ENCODE peak calls at places on chromosome 18, in eight cellular contexts. M is IMR-90; A is CD8-positive, alpha-beta memory T cell; Z is dorsolateral prefrontal cortex; S is A549; T is GM23338; G is ovary; U is neuronal stem cell. C is an unnamed sample.

GRCh38 chr18:46071894-46072867 is at the start of gene PSTPIP2:
- DNase-seq in M (peak), A (peak), Z (peak), S (no peak), T (peak), G (peak), U (peak), C (no peak)

GRCh38 chr18:13809521-13810252 is 14.3 kb upstream of the MC5R start:
- DNase-seq in M (no peak), A (no peak), Z (no peak), S (no peak), T (peak), G (no peak), U (no peak), C (no peak)

GRCh38 chr18:55878224-55878623 is 290.2 kb upstream of the TCF4 start:
- DNase-seq in M (peak), A (no peak), Z (no peak), S (no peak), T (no peak), G (no peak), U (no peak), C (no peak)

GRCh38 chr18:77763530-77763929 is 513.9 kb downstream of the GALR1 start:
- DNase-seq in M (no peak), A (no peak), Z (no peak), S (no peak), T (no peak), G (no peak), U (no peak), C (no peak)

GRCh38 chr18:28009589-28009988 is 167.3 kb downstream of the CDH2 start:
- DNase-seq in M (no peak), A (no peak), Z (no peak), S (no peak), T (no peak), G (no peak), U (no peak), C (no peak)

GRCh38 chr18:7172611-7173010 is 55.0 kb upstream of the LAMA1 start:
- DNase-seq in M (no peak), A (no peak), Z (no peak), S (no peak), T (no peak), G (no peak), U (no peak), C (peak)

GRCh38 chr18:76913583-76913982 is 91.2 kb downstream of the ZNF236 start:
- DNase-seq in M (no peak), A (no peak), Z (no peak), S (no peak), T (no peak), G (no peak), U (no peak), C (no peak)

GRCh38 chr18:6406075-6406909 is 8.4 kb downstream of the L3MBTL4 start:
- DNase-seq in M (peak), A (no peak), Z (no peak), S (no peak), T (peak), G (peak), U (no peak), C (no peak)

GRCh38 chr18:38923136-38923535 is 1357.5 kb upstream of the CELF4 start:
- DNase-seq in M (no peak), A (no peak), Z (no peak), S (no peak), T (peak), G (no peak), U (no peak), C (no peak)

GRCh38 chr18:2515908-2516625 is 55.2 kb downstream of the METTL4 start:
- DNase-seq in M (peak), A (no peak), Z (no peak), S (peak), T (no peak), G (no peak), U (no peak), C (peak)

GRCh38 chr18:60936101-60936500 is 397.1 kb upstream of the CDH20 start:
- DNase-seq in M (no peak), A (no peak), Z (no peak), S (no peak), T (no peak), G (no peak), U (no peak), C (no peak)

GRCh38 chr18:48023334-48024008 is 93.0 kb upstream of the SMAD2 start:
- DNase-seq in M (peak), A (no peak), Z (no peak), S (peak), T (peak), G (peak), U (peak), C (peak)

GRCh38 chr18:76754381-76754780 is 68.0 kb upstream of the ZNF236 start:
- DNase-seq in M (no peak), A (no peak), Z (no peak), S (no peak), T (no peak), G (no peak), U (no peak), C (no peak)

GRCh38 chr18:13315000-13315399 is 96.4 kb downstream of the LDLRAD4 start:
- DNase-seq in M (no peak), A (no peak), Z (no peak), S (no peak), T (no peak), G (no peak), U (no peak), C (no peak)

GRCh38 chr18:45059695-45060094 is 379.0 kb downstream of the SETBP1 start:
- DNase-seq in M (peak), A (no peak), Z (no peak), S (peak), T (no peak), G (no peak), U (no peak), C (peak)

GRCh38 chr18:48996901-48997463 is 46.2 kb upstream of the SMAD7 start:
- DNase-seq in M (peak), A (peak), Z (no peak), S (peak), T (no peak), G (no peak), U (no peak), C (peak)

GRCh38 chr18:37484893-37485834 is 80.4 kb downstream of the CELF4 start:
- DNase-seq in M (peak), A (no peak), Z (no peak), S (peak), T (peak), G (peak), U (peak), C (no peak)

GRCh38 chr18:55236150-55236931 is 277.1 kb upstream of the CCDC68 start:
- DNase-seq in M (peak), A (no peak), Z (no peak), S (no peak), T (no peak), G (no peak), U (no peak), C (no peak)

GRCh38 chr18:13427354-13427753 is 208.8 kb downstream of the LDLRAD4 start:
- DNase-seq in M (no peak), A (no peak), Z (peak), S (no peak), T (no peak), G (no peak), U (no peak), C (no peak)

GRCh38 chr18:9804517-9805104 is 81.2 kb upstream of the TXNDC2 start:
- DNase-seq in M (no peak), A (no peak), Z (no peak), S (no peak), T (no peak), G (no peak), U (no peak), C (no peak)

GRCh38 chr18:3061581-3062416 is 48.9 kb upstream of the LPIN2 start:
- DNase-seq in M (peak), A (peak), Z (no peak), S (no peak), T (no peak), G (no peak), U (no peak), C (no peak)

GRCh38 chr18:34773961-34774754 is 64.1 kb downstream of the DTNA start:
- DNase-seq in M (peak), A (no peak), Z (peak), S (no peak), T (no peak), G (peak), U (no peak), C (peak)

GRCh38 chr18:41537666-41538065 is 417.4 kb upstream of the PIK3C3 start:
- DNase-seq in M (no peak), A (no peak), Z (no peak), S (no peak), T (no peak), G (no peak), U (no peak), C (no peak)

GRCh38 chr18:61635901-61636528 is 256.8 kb downstream of the RNF152 start:
- DNase-seq in M (peak), A (no peak), Z (peak), S (no peak), T (peak), G (peak), U (peak), C (no peak)

GRCh38 chr18:54742654-54743053 is 85.6 kb upstream of the RAB27B start:
- DNase-seq in M (peak), A (no peak), Z (peak), S (no peak), T (no peak), G (peak), U (no peak), C (no peak)

GRCh38 chr18:7370375-7370774 is 139.5 kb downstream of the LRRC30 start:
- DNase-seq in M (no peak), A (no peak), Z (no peak), S (no peak), T (no peak), G (no peak), U (no peak), C (no peak)

GRCh38 chr18:3529597-3529996 is 79.6 kb downstream of the TGIF1 start:
- DNase-seq in M (no peak), A (no peak), Z (peak), S (no peak), T (no peak), G (no peak), U (no peak), C (no peak)

GRCh38 chr18:77101410-77102245 is 31.0 kb downstream of the MBP start:
- DNase-seq in M (peak), A (peak), Z (no peak), S (peak), T (peak), G (peak), U (no peak), C (peak)

GRCh38 chr18:23138470-23138869 is 3.2 kb downstream of the CABLES1 start:
- DNase-seq in M (no peak), A (no peak), Z (no peak), S (no peak), T (no peak), G (peak), U (no peak), C (no peak)

GRCh38 chr18:58177886-58178470 is 134.0 kb downstream of the NEDD4L start:
- DNase-seq in M (no peak), A (no peak), Z (no peak), S (no peak), T (no peak), G (no peak), U (no peak), C (no peak)

GRCh38 chr18:58178476-58178875 is 134.4 kb downstream of the NEDD4L start:
- DNase-seq in M (peak), A (no peak), Z (no peak), S (no peak), T (no peak), G (no peak), U (no peak), C (no peak)

GRCh38 chr18:58174285-58174684 is 130.3 kb downstream of the NEDD4L start:
- DNase-seq in M (no peak), A (no peak), Z (no peak), S (no peak), T (peak), G (no peak), U (no peak), C (no peak)

GRCh38 chr18:58175122-58175687 is 131.2 kb downstream of the NEDD4L start:
- DNase-seq in M (no peak), A (no peak), Z (no peak), S (no peak), T (no peak), G (no peak), U (no peak), C (no peak)

GRCh38 chr18:58176915-58177717 is 133.1 kb downstream of the NEDD4L start:
- DNase-seq in M (peak), A (no peak), Z (no peak), S (no peak), T (no peak), G (no peak), U (no peak), C (peak)
- H3K27ac ChIP-seq in M (peak), A (no peak), Z (no peak), S (peak), T (no peak), G (no peak), U (no peak), C (peak)

GRCh38 chr18:58601468-58602266 is 27.2 kb downstream of the ALPK2 start:
- DNase-seq in M (no peak), A (no peak), Z (no peak), S (no peak), T (no peak), G (no peak), U (no peak), C (no peak)
- H3K27ac ChIP-seq in M (no peak), A (no peak), Z (no peak), S (peak), T (no peak), G (no peak), U (no peak), C (no peak)

GRCh38 chr18:8800041-8800441 is 94.7 kb downstream of the MTCL1 start:
- DNase-seq in M (peak), A (no peak), Z (no peak), S (no peak), T (peak), G (peak), U (no peak), C (no peak)

GRCh38 chr18:8801263-8801901 is 96.0 kb downstream of the MTCL1 start:
- DNase-seq in M (peak), A (no peak), Z (no peak), S (no peak), T (no peak), G (no peak), U (no peak), C (no peak)

GRCh38 chr18:8799593-8799992 is 94.2 kb downstream of the MTCL1 start:
- DNase-seq in M (peak), A (no peak), Z (no peak), S (no peak), T (no peak), G (no peak), U (no peak), C (no peak)

GRCh38 chr18:8800445-8800844 is 95.1 kb downstream of the MTCL1 start:
- DNase-seq in M (peak), A (no peak), Z (no peak), S (peak), T (peak), G (peak), U (no peak), C (peak)

DNA sequence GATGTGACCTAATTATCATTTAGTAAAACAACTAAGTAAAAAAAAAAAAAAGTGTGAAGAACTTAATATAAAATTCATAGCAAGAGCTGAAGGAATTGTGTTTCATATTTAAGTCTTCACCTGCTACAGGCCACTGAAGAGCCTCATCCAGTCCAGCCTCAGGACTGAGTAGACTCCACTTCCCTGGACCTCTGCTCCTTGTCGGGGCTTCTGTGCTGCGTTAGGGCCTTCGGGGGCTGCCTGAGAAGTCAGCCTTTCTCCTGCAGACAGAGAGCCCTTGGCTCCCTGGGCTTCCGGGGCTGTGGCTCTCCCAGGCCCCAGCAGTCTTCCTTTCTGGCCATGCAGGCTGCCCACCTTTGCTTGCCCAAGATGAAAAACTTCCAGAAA is 95.5 kb downstream of the MTCL1 start:
- DNase-seq in M (no peak), A (no peak), Z (no peak), S (no peak), T (no peak), G (no peak), U (no peak), C (no peak)
- H3K27ac ChIP-seq in M (peak), A (no peak), Z (no peak), S (peak), T (peak), G (no peak), U (peak), C (peak)

DNA sequence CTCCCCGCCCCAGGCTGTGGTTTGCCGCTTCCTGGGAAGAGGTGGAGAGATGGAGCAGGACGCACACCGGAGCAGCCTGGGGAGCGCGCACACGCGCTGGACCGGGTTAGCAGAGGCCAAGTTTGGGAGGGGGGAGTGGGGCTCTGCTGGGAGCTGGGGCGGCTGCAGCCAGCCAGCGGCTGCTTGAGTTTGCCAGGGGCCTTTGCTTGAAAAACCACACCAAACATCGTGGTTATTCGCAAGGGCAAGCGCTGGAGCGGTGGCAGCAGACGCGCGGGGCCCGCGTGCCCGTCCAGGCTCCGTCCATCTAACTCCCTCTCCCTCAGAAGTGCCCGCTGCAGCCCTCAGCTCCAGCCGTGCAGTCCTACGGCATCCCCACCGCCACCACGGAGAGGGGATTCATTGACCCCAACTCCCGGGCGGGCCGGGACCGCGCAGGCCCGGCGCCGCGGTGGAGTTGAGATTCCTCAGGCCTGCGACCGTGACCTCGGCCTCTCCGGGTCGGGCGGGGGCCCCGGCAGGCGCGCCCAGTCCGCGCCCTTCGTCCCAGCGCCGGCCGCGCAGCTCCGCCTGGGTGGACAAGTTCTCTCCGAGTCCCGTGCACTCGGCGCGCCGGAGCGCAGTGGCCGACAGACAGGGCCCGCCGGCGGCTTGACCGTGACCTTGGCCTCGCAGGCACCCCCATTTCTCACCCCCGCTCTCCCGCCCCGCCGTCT is 4.5 kb downstream of the PTGR3 start:
- DNase-seq in M (peak), A (no peak), Z (no peak), S (no peak), T (peak), G (peak), U (peak), C (no peak)
- H3K27ac ChIP-seq in M (peak), A (no peak), Z (peak), S (no peak), T (no peak), G (peak), U (no peak), C (no peak)

GRCh38 chr18:75226956-75227316 is 16.3 kb downstream of the TSHZ1 start:
- DNase-seq in M (no peak), A (no peak), Z (no peak), S (no peak), T (no peak), G (no peak), U (no peak), C (no peak)
- H3K27ac ChIP-seq in M (peak), A (no peak), Z (peak), S (no peak), T (no peak), G (peak), U (no peak), C (no peak)

DNA sequence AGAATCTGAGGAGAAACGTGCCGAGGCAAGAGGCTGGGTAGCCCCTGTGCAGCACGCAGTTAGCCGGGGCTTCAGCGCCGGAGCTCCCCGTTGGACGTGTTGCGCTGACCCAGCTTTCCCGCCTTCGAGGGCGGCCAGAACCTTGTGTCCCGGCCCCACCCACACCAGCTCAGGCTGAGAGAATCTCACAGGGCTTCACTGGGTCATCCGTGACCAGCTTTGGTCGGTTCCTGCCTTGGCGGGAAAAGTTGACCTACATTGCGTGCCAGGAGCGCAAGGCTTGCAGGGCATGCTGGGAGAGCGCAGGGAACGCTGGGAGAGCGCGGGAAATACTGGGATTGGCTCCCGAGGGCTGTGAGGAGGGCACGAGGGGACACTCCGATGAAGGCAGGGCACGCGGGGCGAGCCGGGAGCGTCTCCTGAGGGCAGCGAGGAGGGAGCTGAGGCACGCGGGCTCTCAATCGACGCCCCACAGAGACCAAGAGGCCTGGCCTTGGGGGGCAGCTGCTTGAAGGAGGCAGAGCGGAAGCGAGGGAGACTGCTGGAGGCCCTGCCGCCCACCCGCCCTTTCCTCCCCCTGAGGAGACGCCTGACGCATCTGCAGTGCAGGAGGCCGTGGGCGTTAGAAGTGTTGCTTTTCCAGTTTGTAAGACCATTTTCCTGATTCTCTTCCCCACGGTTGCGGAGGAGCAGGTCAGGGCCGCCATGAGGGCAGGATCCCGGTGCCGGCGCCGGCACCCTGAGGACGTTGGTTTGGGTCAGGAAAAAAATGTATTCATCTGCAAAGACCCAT is at the start of gene C18orf63:
- DNase-seq in M (no peak), A (no peak), Z (no peak), S (no peak), T (no peak), G (no peak), U (no peak), C (no peak)
- H3K27ac ChIP-seq in M (peak), A (no peak), Z (no peak), S (peak), T (no peak), G (no peak), U (no peak), C (no peak)

DNA sequence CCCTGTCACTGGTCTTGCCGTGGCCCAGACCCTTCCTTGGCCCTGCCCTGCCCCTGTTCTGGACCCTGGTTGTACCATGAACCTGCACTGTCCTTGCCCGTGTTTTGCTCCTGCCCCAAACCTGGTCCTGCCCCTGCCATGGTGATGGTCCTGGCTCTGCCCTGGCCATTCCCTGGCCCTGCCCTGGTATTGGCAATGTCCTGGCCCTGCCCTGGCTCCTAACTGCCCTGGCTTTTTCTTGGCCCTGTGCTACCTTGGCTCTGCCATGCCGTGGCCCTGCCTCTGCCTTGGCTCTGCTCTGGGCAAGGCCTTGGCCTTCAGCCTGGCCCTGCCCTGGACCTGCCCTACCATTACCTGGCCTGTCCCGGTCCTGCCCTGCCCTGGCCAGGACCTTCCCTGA is 5.5 kb upstream of the ANKRD62 start:
- DNase-seq in M (no peak), A (no peak), Z (no peak), S (no peak), T (no peak), G (no peak), U (no peak), C (no peak)
- H3K27ac ChIP-seq in M (no peak), A (no peak), Z (no peak), S (no peak), T (no peak), G (no peak), U (no peak), C (no peak)

GRCh38 chr18:79222790-79223189 is 153.6 kb downstream of the ATP9B start:
- DNase-seq in M (no peak), A (no peak), Z (no peak), S (no peak), T (no peak), G (no peak), U (no peak), C (no peak)
- H3K27ac ChIP-seq in M (no peak), A (no peak), Z (no peak), S (no peak), T (no peak), G (no peak), U (no peak), C (no peak)

GRCh38 chr18:59742325-59743111 is 45.3 kb upstream of the CCBE1 start:
- DNase-seq in M (peak), A (no peak), Z (no peak), S (no peak), T (no peak), G (no peak), U (no peak), C (no peak)
- H3K27ac ChIP-seq in M (no peak), A (no peak), Z (no peak), S (peak), T (no peak), G (no peak), U (no peak), C (no peak)